ENCODE peak calls at places on chromosome 18, in eight cellular contexts. N, X, W, R, K, B, E and Z are unnamed samples.

GRCh38 chr18:22387787-22388186 is 29.9 kb downstream of the CTAGE1 start:
- DNase-seq in B (no peak), W (no peak), K (no peak), E (no peak), R (no peak), X (no peak), N (no peak), Z (no peak)

GRCh38 chr18:23154823-23155517 is 19.7 kb downstream of the CABLES1 start:
- DNase-seq in K (no peak), E (no peak), B (no peak), X (no peak), N (no peak), W (no peak), R (no peak), Z (no peak)

GRCh38 chr18:58355243-58355642 is 273.6 kb downstream of the ALPK2 start:
- DNase-seq in R (no peak), W (no peak), X (no peak), K (no peak), E (no peak), N (no peak), B (no peak), Z (no peak)

GRCh38 chr18:59742325-59743111 is 45.3 kb upstream of the CCBE1 start:
- DNase-seq in E (no peak), K (no peak), N (no peak), B (no peak), X (no peak), W (no peak), R (no peak), Z (no peak)

GRCh38 chr18:48165104-48165866 is 234.8 kb upstream of the SMAD2 start:
- DNase-seq in R (no peak), K (no peak), N (no peak), E (no peak), W (no peak), B (no peak), X (no peak), Z (no peak)

GRCh38 chr18:8661754-8662573 is 43.4 kb upstream of the MTCL1 start:
- DNase-seq in B (no peak), R (no peak), W (peak; percentile 36), N (no peak), X (peak; percentile 44), E (peak; percentile 48), K (no peak), Z (peak; percentile 76)

GRCh38 chr18:5620284-5620683 is 76.5 kb upstream of the EPB41L3 start:
- DNase-seq in B (no peak), K (no peak), R (no peak), N (no peak), W (no peak), E (no peak), X (no peak), Z (no peak)

GRCh38 chr18:76522104-76522503 is 27.1 kb upstream of the ZNF516 start:
- DNase-seq in X (no peak), N (no peak), B (no peak), W (peak; percentile 28), E (no peak), K (no peak), R (no peak), Z (no peak)

GRCh38 chr18:76529433-76529811 is 34.4 kb upstream of the ZNF516 start:
- DNase-seq in K (no peak), N (no peak), R (no peak), X (no peak), W (no peak), E (no peak), B (no peak), Z (no peak)

GRCh38 chr18:74225193-74225840 is 66.4 kb downstream of the CYB5A start:
- DNase-seq in R (no peak), K (no peak), B (no peak), E (peak; percentile 56), X (no peak), N (no peak), W (no peak), Z (no peak)

GRCh38 chr18:23574611-23575308 is 11.5 kb downstream of the NPC1 start:
- DNase-seq in X (no peak), N (no peak), K (no peak), R (no peak), E (no peak), B (no peak), W (no peak), Z (peak; percentile 46)

GRCh38 chr18:69757733-69758132 is 189.9 kb downstream of the CD226 start:
- DNase-seq in E (no peak), X (no peak), B (no peak), K (no peak), W (no peak), N (no peak), R (no peak), Z (no peak)

GRCh38 chr18:52343138-52343537 is 3.1 kb downstream of the DCC start:
- DNase-seq in N (no peak), R (no peak), W (no peak), E (no peak), B (no peak), K (peak; percentile 36), X (peak; percentile 24), Z (no peak)

GRCh38 chr18:52343731-52344340 is 3.8 kb downstream of the DCC start:
- DNase-seq in W (no peak), X (no peak), E (no peak), K (no peak), N (no peak), R (no peak), B (no peak), Z (no peak)

GRCh38 chr18:52345428-52345827 is 5.4 kb downstream of the DCC start:
- DNase-seq in K (peak; percentile 14), R (no peak), E (no peak), B (no peak), N (no peak), X (no peak), W (no peak), Z (no peak)

GRCh38 chr18:52352920-52353319 is 12.9 kb downstream of the DCC start:
- DNase-seq in R (no peak), W (no peak), N (no peak), B (no peak), X (no peak), K (no peak), E (no peak), Z (no peak)

DNA sequence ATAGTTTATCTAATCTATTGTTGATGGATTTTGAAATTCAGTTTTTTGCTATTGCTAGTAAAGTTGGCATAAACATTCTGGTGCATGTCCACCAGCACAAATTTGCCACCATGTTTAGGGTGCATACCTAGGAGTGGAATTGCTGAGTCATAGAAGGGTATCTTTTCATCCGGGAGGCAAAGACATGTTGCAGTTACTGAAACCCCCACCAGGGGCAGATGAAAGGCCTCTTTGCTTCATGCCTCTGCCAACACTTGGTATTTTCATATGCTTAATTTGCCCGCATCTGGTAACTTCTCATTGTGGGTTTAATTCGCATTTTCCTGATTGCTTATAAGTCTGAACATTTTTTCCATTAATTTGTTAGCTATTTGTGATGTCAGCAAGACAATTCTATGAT is 8.2 kb downstream of the DCC start:
- DNase-seq in K (peak; percentile 33), N (no peak), E (peak; percentile 37), X (peak; percentile 32), W (no peak), R (no peak), B (no peak), Z (no peak)
- TF ChIP-seq CTCF in K (peak; percentile 42), N (no peak), E (peak; percentile 48), X (peak; percentile 40), W (peak; percentile 73), R (no peak), B (peak; percentile 18), Z (peak; percentile 35)

GRCh38 chr18:78875268-78875997 is 104.2 kb upstream of the SALL3 start:
- DNase-seq in R (no peak), E (no peak), K (peak; percentile 3), W (no peak), N (no peak), B (peak; percentile 22), X (no peak), Z (no peak)
- TF ChIP-seq CTCF in R (peak; percentile 14), E (no peak), K (peak; percentile 21), W (no peak), N (no peak), B (peak; percentile 92), X (peak; percentile 34), Z (peak; percentile 26)

GRCh38 chr18:2183432-2183831 is 387.9 kb downstream of the METTL4 start:
- DNase-seq in W (no peak), E (no peak), B (no peak), K (no peak), N (no peak), X (no peak), R (no peak), Z (no peak)

GRCh38 chr18:2180586-2180985 is 390.7 kb downstream of the METTL4 start:
- DNase-seq in B (no peak), X (no peak), E (peak; percentile 58), N (no peak), K (no peak), R (no peak), W (no peak), Z (no peak)

GRCh38 chr18:2173464-2173863 is 397.8 kb downstream of the METTL4 start:
- DNase-seq in N (no peak), X (no peak), K (no peak), E (peak; percentile 29), W (no peak), B (no peak), R (no peak), Z (no peak)

GRCh38 chr18:2179498-2180183 is 391.7 kb downstream of the METTL4 start:
- DNase-seq in W (no peak), K (no peak), X (no peak), N (no peak), R (no peak), B (no peak), E (no peak), Z (no peak)

GRCh38 chr18:2178036-2178435 is 393.3 kb downstream of the METTL4 start:
- DNase-seq in K (no peak), N (no peak), B (no peak), R (no peak), X (no peak), W (no peak), E (no peak), Z (no peak)
- TF ChIP-seq CTCF in K (no peak), N (no peak), B (no peak), R (no peak), X (no peak), W (no peak), E (no peak), Z (no peak)

DNA sequence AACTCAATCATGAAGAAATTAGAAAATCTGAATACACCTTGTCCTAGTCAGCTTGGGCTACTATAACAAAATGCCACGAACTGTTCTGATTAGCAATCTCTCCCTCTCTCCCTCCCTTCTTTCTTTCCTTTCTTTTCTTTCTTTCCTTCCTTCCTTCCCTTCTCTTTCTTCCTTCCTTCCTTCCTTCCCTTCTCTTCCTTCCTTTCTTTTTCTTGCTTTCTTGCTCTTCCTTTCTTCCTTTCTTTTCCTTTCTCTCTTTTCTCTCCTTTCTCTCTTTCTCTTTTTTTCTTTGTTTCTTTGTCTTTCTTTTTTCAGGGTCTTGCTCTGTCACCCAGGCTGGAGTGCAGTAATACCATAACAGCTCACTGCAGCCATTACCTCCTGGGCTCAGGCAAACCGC is 23.6 kb upstream of the EMILIN2 start:
- DNase-seq in W (no peak), R (no peak), B (no peak), X (no peak), E (no peak), N (no peak), K (no peak), Z (no peak)
- TF ChIP-seq CTCF in W (no peak), R (no peak), B (no peak), X (no peak), E (no peak), N (no peak), K (no peak), Z (no peak)

GRCh38 chr18:28777756-28778155 is 600.8 kb upstream of the CDH2 start:
- DNase-seq in W (no peak), B (no peak), N (no peak), E (no peak), R (no peak), X (no peak), K (no peak), Z (no peak)
- TF ChIP-seq CTCF in W (no peak), B (no peak), N (no peak), E (no peak), R (no peak), X (no peak), K (no peak), Z (no peak)